ENCODE peak calls at places on chromosomes 1 and 21, in six cellular contexts. L is MM.1S, N is HepG2, V is mesenchymal stem cell, B is PC-3, M is neural progenitor cell. H is an unnamed sample.

GRCh38 chr1:51189421-51190073 is 46.5 kb upstream of the RNF11 start:
- DNase-seq in L (peak), N (peak), V (peak), B (peak), M (peak), H (peak)

GRCh38 chr1:28887418-28887834 is 26.9 kb upstream of the EPB41 start:
- DNase-seq in L (peak), N (no peak), V (peak), B (peak), M (peak), H (no peak)

GRCh38 chr1:33336580-33336979 is 15.7 kb upstream of the A3GALT2 start:
- DNase-seq in L (no peak), N (no peak), V (no peak), B (no peak), M (no peak), H (no peak)

GRCh38 chr21:32803651-32804050 is 32.1 kb upstream of the PAXBP1 start:
- DNase-seq in L (no peak), N (no peak), V (no peak), B (no peak), M (no peak), H (no peak)

GRCh38 chr1:201554167-201554600 is 15.3 kb downstream of the NAV1 start:
- DNase-seq in L (no peak), N (no peak), V (no peak), B (no peak), M (no peak), H (no peak)

GRCh38 chr1:197063212-197063611 is 3.8 kb downstream of the F13B start:
- DNase-seq in L (no peak), N (no peak), V (no peak), B (no peak), M (no peak), H (no peak)

GRCh38 chr21:44372616-44373015 is 19.2 kb downstream of the TRPM2 start:
- DNase-seq in L (no peak), N (no peak), V (no peak), B (no peak), M (no peak), H (no peak)

GRCh38 chr1:57831624-57832023 is 407.8 kb upstream of the DAB1 start:
- DNase-seq in L (no peak), N (peak), V (no peak), B (peak), M (no peak), H (no peak)

GRCh38 chr1:209590405-209590804 is 6.9 kb downstream of the CAMK1G start:
- DNase-seq in L (no peak), N (peak), V (peak), B (no peak), M (peak), H (no peak)

GRCh38 chr1:234902774-234903173 is 225.9 kb downstream of the TOMM20 start:
- DNase-seq in L (no peak), N (no peak), V (no peak), B (no peak), M (no peak), H (no peak)

GRCh38 chr1:83637586-83637985 is 361.3 kb downstream of the TTLL7 start:
- DNase-seq in L (no peak), N (no peak), V (no peak), B (no peak), M (no peak), H (no peak)

GRCh38 chr1:199948587-199949280 is 78.8 kb upstream of the NR5A2 start:
- DNase-seq in L (peak), N (no peak), V (no peak), B (peak), M (no peak), H (peak)

GRCh38 chr21:15249285-15249993 is 184.6 kb upstream of the NRIP1 start:
- DNase-seq in L (no peak), N (no peak), V (no peak), B (peak), M (no peak), H (no peak)

GRCh38 chr21:41615613-41616012 is 107.7 kb upstream of the TMPRSS2 start:
- DNase-seq in L (no peak), N (no peak), V (no peak), B (peak), M (no peak), H (no peak)

GRCh38 chr1:216722841-216723240 is 388 bp downstream of the ESRRG start:
- DNase-seq in L (peak), N (no peak), V (no peak), B (no peak), M (peak), H (no peak)

GRCh38 chr1:113782451-113782850 is 23.2 kb upstream of the PHTF1 start:
- DNase-seq in L (no peak), N (no peak), V (no peak), B (no peak), M (no peak), H (no peak)

GRCh38 chr21:45858180-45858579 is 123.4 kb upstream of the COL6A1 start:
- DNase-seq in L (no peak), N (no peak), V (no peak), B (no peak), M (no peak), H (no peak)

GRCh38 chr1:198253259-198253658 is 96.5 kb downstream of the NEK7 start:
- DNase-seq in L (no peak), N (no peak), V (no peak), B (no peak), M (no peak), H (no peak)

GRCh38 chr1:235106457-235106856 is 22.2 kb downstream of the TOMM20 start:
- DNase-seq in L (no peak), N (no peak), V (no peak), B (no peak), M (no peak), H (no peak)

GRCh38 chr1:148160048-148160395 is 7.9 kb upstream of the NBPF11 start:
- DNase-seq in L (no peak), N (no peak), V (no peak), B (no peak), M (no peak), H (no peak)

GRCh38 chr1:32816676-32817158 is 441 bp downstream of the YARS1 start:
- DNase-seq in L (no peak), N (peak), V (no peak), B (peak), M (no peak), H (no peak)

GRCh38 chr1:43436371-43436770 is 17.4 kb downstream of the HYI start:
- DNase-seq in L (no peak), N (no peak), V (no peak), B (no peak), M (no peak), H (no peak)

GRCh38 chr1:12600880-12601633 is 17.0 kb downstream of the DHRS3 start:
- DNase-seq in L (peak), N (peak), V (no peak), B (peak), M (peak), H (no peak)

GRCh38 chr1:56894014-56894413 is 39.4 kb downstream of the C8A start:
- DNase-seq in L (no peak), N (no peak), V (no peak), B (no peak), M (no peak), H (no peak)

GRCh38 chr1:149936992-149937705 is 470 bp upstream of the MTMR11 start:
- DNase-seq in L (peak), N (peak), V (peak), B (peak), M (no peak), H (peak)

DNA sequence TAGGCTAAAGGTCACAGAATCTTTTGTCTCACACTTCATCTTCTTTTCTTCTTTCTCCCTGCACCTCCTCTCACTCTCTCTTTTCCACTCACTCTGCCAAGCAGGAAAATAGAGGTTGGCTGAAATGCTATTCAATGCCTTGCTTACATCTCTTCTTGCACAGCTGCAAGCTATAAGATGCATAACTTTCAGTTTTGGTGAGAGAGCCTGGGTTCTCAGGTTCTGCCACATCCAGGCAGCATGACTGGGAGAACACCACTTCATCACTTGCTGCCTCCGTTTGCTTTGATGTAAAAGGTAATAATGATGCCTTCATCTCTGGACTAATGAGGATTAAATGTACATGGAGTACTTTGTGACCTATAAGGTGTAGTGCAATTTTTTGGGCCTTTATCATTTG is 101.3 kb downstream of the LMX1A start:
- DNase-seq in L (peak), N (no peak), V (no peak), B (no peak), M (no peak), H (no peak)
- H2AFZ ChIP-seq in L (no peak), N (no peak), V (no peak), B (no peak), M (no peak), H (no peak)

DNA sequence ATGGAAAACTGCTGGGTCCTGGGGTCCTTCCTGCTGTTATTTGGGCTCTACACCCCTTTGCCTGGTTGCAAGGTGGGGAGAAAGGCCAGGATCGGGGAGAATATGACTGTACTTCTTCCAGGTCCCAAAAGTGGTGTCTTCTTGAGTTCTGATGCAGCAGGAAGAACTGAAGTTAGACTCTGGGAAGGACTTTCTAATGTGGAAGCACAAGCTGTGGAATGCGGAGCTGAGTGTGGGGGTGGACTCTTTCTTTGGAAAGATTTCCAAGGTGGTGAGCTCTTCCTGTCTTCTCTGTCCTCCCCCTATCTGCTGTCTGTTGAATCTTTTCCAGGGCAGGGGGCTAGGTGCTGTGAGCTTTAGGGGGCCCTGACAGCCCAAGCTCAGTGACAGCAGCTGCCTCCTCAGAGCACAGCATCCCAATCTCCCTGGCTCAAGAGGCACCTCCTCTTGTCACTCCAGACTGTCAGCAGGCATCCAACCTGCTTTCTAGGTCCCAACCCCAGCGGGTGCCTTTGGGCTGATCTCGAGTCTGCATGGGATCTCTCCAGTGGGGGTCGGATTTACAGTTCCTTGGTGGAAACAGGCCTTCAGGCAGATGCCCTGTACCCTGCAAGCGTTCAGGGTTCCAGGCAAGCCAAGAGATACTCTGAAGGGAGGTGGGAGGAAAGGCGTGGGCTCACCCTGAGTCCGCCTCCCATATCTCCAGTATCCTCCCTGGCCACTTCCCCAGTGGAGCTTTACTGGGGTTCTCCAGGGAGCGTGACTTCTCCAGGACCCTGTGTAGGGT is 23.2 kb downstream of the ADORA1 start:
- DNase-seq in L (no peak), N (no peak), V (no peak), B (no peak), M (no peak), H (no peak)
- H2AFZ ChIP-seq in L (no peak), N (no peak), V (peak), B (no peak), M (no peak), H (no peak)

DNA sequence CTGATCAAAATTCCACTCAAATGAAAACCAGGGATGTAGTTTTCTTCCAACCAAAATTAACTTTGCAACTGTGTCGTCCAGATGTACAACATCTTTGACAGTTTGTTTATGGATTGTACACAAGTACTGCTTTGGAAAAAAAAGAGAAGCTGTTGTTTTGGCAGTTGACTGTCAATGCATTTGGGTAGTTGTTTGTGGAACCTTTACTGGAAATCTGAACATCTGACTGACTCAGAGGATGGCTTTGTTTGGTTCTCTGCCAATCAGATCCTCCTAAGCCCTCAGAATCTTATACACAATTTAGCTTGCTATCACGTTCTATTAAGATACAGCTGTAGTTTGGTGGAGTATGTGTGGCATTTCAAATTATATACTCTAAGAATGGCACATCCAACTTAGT is 195.0 kb downstream of the KCNK2 start:
- DNase-seq in L (no peak), N (no peak), V (peak), B (peak), M (no peak), H (no peak)
- H2AFZ ChIP-seq in L (no peak), N (no peak), V (no peak), B (no peak), M (no peak), H (no peak)

GRCh38 chr1:169024800-169025253 is 81.7 kb upstream of the ATP1B1 start:
- DNase-seq in L (no peak), N (no peak), V (no peak), B (no peak), M (no peak), H (no peak)
- H2AFZ ChIP-seq in L (no peak), N (no peak), V (no peak), B (no peak), M (no peak), H (no peak)

GRCh38 chr1:54764132-54764921 is at the start of gene PARS2:
- DNase-seq in L (peak), N (peak), V (peak), B (peak), M (peak), H (peak)
- H2AFZ ChIP-seq in L (peak), N (peak), V (peak), B (peak), M (peak), H (peak)

GRCh38 chr1:68460935-68461334 is 11.2 kb upstream of the RPE65 start:
- DNase-seq in L (no peak), N (no peak), V (no peak), B (no peak), M (no peak), H (no peak)

GRCh38 chr1:68459091-68459490 is 9.3 kb upstream of the RPE65 start:
- DNase-seq in L (no peak), N (no peak), V (no peak), B (no peak), M (no peak), H (no peak)

GRCh38 chr1:68470388-68470970 is 20.7 kb upstream of the RPE65 start:
- DNase-seq in L (no peak), N (peak), V (peak), B (peak), M (no peak), H (no peak)

GRCh38 chr1:68459796-68460195 is 10.0 kb upstream of the RPE65 start:
- DNase-seq in L (no peak), N (no peak), V (peak), B (peak), M (no peak), H (no peak)

DNA sequence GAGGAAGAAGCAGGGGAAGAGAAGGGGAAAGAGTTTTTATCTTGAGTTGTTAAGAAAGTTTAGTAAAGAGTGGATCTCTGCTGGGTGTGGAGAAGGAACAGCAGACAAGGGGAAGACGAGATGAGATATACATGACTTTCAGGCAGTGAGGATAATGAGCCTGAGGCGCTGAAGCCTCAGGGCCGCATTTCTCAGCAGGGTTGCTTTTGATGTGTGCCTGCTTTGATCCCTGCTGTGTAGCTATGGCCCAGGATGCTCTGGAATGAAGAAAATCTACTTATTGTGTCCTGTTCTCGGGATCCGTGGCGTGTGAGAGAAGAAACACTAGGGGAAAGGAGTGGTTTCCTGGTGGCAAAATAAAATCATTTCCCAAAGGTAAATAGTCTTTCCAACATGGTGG is 15.1 kb upstream of the RPE65 start:
- DNase-seq in L (no peak), N (no peak), V (no peak), B (no peak), M (peak), H (no peak)
- H2AFZ ChIP-seq in L (no peak), N (no peak), V (no peak), B (no peak), M (no peak), H (no peak)

DNA sequence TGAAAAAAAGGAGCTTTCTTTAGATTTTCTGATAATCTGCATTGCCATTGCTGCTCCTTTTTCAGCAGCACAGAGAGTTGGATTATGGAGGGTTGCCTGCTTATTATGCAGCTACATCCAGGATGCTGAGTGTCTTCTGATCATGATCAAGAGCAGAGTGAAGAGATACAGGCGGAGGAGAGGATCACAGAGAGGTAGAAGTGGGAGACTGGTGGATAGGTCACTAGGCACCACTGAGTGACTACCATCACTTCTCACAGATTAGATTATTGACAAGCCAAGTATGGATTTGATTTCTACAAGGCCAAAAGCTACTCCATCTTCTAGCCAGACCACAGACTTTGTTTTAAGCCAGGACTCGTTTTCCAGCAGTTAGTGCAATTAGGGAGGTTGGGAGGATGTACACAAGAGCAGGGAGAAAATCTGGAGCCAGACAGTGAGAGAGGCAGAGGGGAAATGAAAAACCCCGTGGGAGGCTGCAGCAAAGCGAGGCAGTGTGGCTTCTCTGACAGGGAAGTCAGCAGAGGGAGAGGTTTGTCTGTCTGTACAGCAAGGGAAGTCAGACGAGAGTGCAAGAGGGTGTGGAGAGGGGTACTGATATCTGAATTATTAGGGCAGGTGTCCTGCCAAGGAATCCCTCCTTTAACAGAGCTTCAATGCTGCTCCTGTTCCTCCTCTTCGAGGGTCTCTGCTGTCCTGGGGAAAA is at the start of gene CD1E:
- DNase-seq in L (no peak), N (no peak), V (no peak), B (no peak), M (no peak), H (no peak)
- H2AFZ ChIP-seq in L (no peak), N (no peak), V (no peak), B (no peak), M (no peak), H (no peak)